ENCODE peak calls at places on chromosomes 2 and 18, in eight cellular contexts. U, F, N, P, E, S, C and Y are unnamed samples.

GRCh38 chr2:159129807-159130206 is 156.7 kb downstream of the WDSUB1 start:
- DNase-seq in U (no peak), F (no peak), N (no peak), P (no peak), E (no peak), S (no peak), C (no peak), Y (no peak)

GRCh38 chr2:158936978-158937377 is 31.5 kb upstream of the TANC1 start:
- DNase-seq in U (no peak), F (no peak), N (no peak), P (no peak), E (no peak), S (peak), C (no peak), Y (no peak)

GRCh38 chr18:59593291-59593717 is 103.9 kb downstream of the CCBE1 start:
- DNase-seq in U (no peak), F (no peak), N (no peak), P (no peak), E (no peak), S (no peak), C (no peak), Y (no peak)

GRCh38 chr2:150020937-150021673 is 433.5 kb upstream of the MMADHC start:
- DNase-seq in U (no peak), F (no peak), N (no peak), P (no peak), E (no peak), S (no peak), C (no peak), Y (no peak)

GRCh38 chr18:76521367-76521766 is 26.3 kb upstream of the ZNF516 start:
- DNase-seq in U (no peak), F (no peak), N (no peak), P (no peak), E (no peak), S (no peak), C (no peak), Y (no peak)

GRCh38 chr2:234593636-234594035 is 96.8 kb upstream of the ARL4C start:
- DNase-seq in U (no peak), F (no peak), N (no peak), P (no peak), E (no peak), S (no peak), C (no peak), Y (no peak)

GRCh38 chr2:96837575-96837974 is 6.2 kb downstream of the ANKRD23 start:
- DNase-seq in U (no peak), F (no peak), N (no peak), P (no peak), E (no peak), S (no peak), C (no peak), Y (no peak)

GRCh38 chr2:121530210-121530562 is 494 bp upstream of the RNU4ATAC start:
- DNase-seq in U (peak), F (peak), N (no peak), P (no peak), E (peak), S (peak), C (no peak), Y (peak)

GRCh38 chr2:88818381-88818780 is 126.9 kb downstream of the RPIA start:
- DNase-seq in U (no peak), F (no peak), N (no peak), P (no peak), E (no peak), S (peak), C (no peak), Y (no peak)

GRCh38 chr2:23607925-23608324 is 222.9 kb downstream of the KLHL29 start:
- DNase-seq in U (no peak), F (no peak), N (no peak), P (no peak), E (no peak), S (no peak), C (no peak), Y (no peak)

GRCh38 chr2:150282821-150283309 is 204.6 kb downstream of the RND3 start:
- DNase-seq in U (no peak), F (no peak), N (peak), P (no peak), E (no peak), S (no peak), C (no peak), Y (no peak)

GRCh38 chr2:167188596-167188967 is 300.3 kb downstream of the XIRP2 start:
- DNase-seq in U (no peak), F (no peak), N (no peak), P (no peak), E (no peak), S (no peak), C (no peak), Y (no peak)

GRCh38 chr2:216695401-216695821 is at the start of gene IGFBP5:
- DNase-seq in U (no peak), F (peak), N (peak), P (peak), E (peak), S (no peak), C (no peak), Y (peak)

GRCh38 chr2:187615364-187615763 is 61.1 kb upstream of the TFPI start:
- DNase-seq in U (no peak), F (no peak), N (no peak), P (no peak), E (no peak), S (no peak), C (no peak), Y (no peak)

GRCh38 chr2:124339709-124340108 is 314.6 kb downstream of the CNTNAP5 start:
- DNase-seq in U (no peak), F (no peak), N (no peak), P (no peak), E (no peak), S (no peak), C (no peak), Y (no peak)

GRCh38 chr18:12032786-12033642 is 51.7 kb downstream of the IMPA2 start:
- DNase-seq in U (no peak), F (no peak), N (no peak), P (no peak), E (no peak), S (peak), C (no peak), Y (no peak)

GRCh38 chr2:108612153-108612513 is 77.9 kb downstream of the LIMS1 start:
- DNase-seq in U (no peak), F (no peak), N (no peak), P (no peak), E (no peak), S (no peak), C (no peak), Y (no peak)